ENCODE peak calls at places on chromosome 13, in six cellular contexts. One of them, this sample, is unnamed.

GRCh38 chr13:37869756-37870488 is at the start of gene TRPC4:
- DNase-seq in mucosa of descending colon: peak
- DNase-seq in GM03348: peak
- DNase-seq in progenitor cell of endocrine pancreas: peak
- DNase-seq in ELR: peak
- DNase-seq in T-helper 1 cell: no peak
- DNase-seq in this sample: peak

GRCh38 chr13:87678353-87678752 is 7.2 kb downstream of the SLITRK5 start:
- DNase-seq in ELR: no peak
- DNase-seq in progenitor cell of endocrine pancreas: no peak
- DNase-seq in T-helper 1 cell: no peak
- DNase-seq in mucosa of descending colon: no peak
- DNase-seq in GM03348: no peak
- DNase-seq in this sample: no peak

GRCh38 chr13:41813426-41813825 is 147.5 kb downstream of the VWA8 start:
- DNase-seq in mucosa of descending colon: no peak
- DNase-seq in progenitor cell of endocrine pancreas: no peak
- DNase-seq in ELR: peak
- DNase-seq in T-helper 1 cell: no peak
- DNase-seq in GM03348: peak
- DNase-seq in this sample: no peak

GRCh38 chr13:46392967-46393366 is 5.9 kb upstream of the RUBCNL start:
- DNase-seq in mucosa of descending colon: no peak
- DNase-seq in T-helper 1 cell: no peak
- DNase-seq in GM03348: no peak
- DNase-seq in progenitor cell of endocrine pancreas: no peak
- DNase-seq in ELR: no peak
- DNase-seq in this sample: no peak

GRCh38 chr13:45167611-45168554 is 33.0 kb downstream of the KCTD4 start:
- DNase-seq in ELR: peak
- DNase-seq in progenitor cell of endocrine pancreas: no peak
- DNase-seq in T-helper 1 cell: no peak
- DNase-seq in mucosa of descending colon: no peak
- DNase-seq in GM03348: no peak
- DNase-seq in this sample: peak

GRCh38 chr13:75372923-75373841 is 108.8 kb downstream of the TBC1D4 start:
- DNase-seq in T-helper 1 cell: no peak
- DNase-seq in ELR: no peak
- DNase-seq in GM03348: no peak
- DNase-seq in mucosa of descending colon: no peak
- DNase-seq in progenitor cell of endocrine pancreas: no peak
- DNase-seq in this sample: no peak

GRCh38 chr13:42549555-42549941 is 24.4 kb upstream of the TNFSF11 start:
- DNase-seq in progenitor cell of endocrine pancreas: no peak
- DNase-seq in GM03348: no peak
- DNase-seq in ELR: no peak
- DNase-seq in mucosa of descending colon: no peak
- DNase-seq in T-helper 1 cell: no peak
- DNase-seq in this sample: no peak

GRCh38 chr13:113471844-113472243 is 18.6 kb upstream of the ADPRHL1 start:
- DNase-seq in ELR: no peak
- DNase-seq in GM03348: no peak
- DNase-seq in progenitor cell of endocrine pancreas: no peak
- DNase-seq in T-helper 1 cell: no peak
- DNase-seq in mucosa of descending colon: no peak
- DNase-seq in this sample: no peak

GRCh38 chr13:44967656-44968451 is 21.4 kb downstream of the NUFIP1 start:
- DNase-seq in GM03348: peak
- DNase-seq in progenitor cell of endocrine pancreas: no peak
- DNase-seq in mucosa of descending colon: no peak
- DNase-seq in T-helper 1 cell: no peak
- DNase-seq in ELR: peak
- DNase-seq in this sample: no peak

GRCh38 chr13:41458187-41458938 is 1.0 kb downstream of the RGCC start:
- DNase-seq in mucosa of descending colon: peak
- DNase-seq in GM03348: peak
- DNase-seq in ELR: peak
- DNase-seq in progenitor cell of endocrine pancreas: no peak
- DNase-seq in T-helper 1 cell: no peak
- DNase-seq in this sample: peak

GRCh38 chr13:35388456-35388855 is 88.0 kb downstream of the MAB21L1 start:
- DNase-seq in progenitor cell of endocrine pancreas: no peak
- DNase-seq in GM03348: no peak
- DNase-seq in ELR: no peak
- DNase-seq in T-helper 1 cell: no peak
- DNase-seq in mucosa of descending colon: no peak
- DNase-seq in this sample: no peak